ENCODE peak calls at places on chromosomes 16 and 17, in five cellular contexts. A, W, X, Y and J are unnamed samples.

GRCh38 chr17:9002610-9003354 is 18.5 kb upstream of the NTN1 start:
- DNase-seq in Y (peak), X (peak), W (no peak), A (no peak), J (no peak)

GRCh38 chr17:6599364-6599763 is 41.1 kb downstream of the KIAA0753 start:
- DNase-seq in X (no peak), A (no peak), W (no peak), Y (no peak), J (no peak)

GRCh38 chr16:4330277-4330882 is 14.5 kb downstream of the GLIS2 start:
- DNase-seq in W (no peak), A (no peak), Y (peak), X (peak), J (peak)

GRCh38 chr16:81699596-81699995 is 79.5 kb upstream of the PLCG2 start:
- DNase-seq in A (no peak), W (no peak), Y (no peak), X (no peak), J (no peak)

GRCh38 chr16:71311553-71312158 is 22.5 kb upstream of the CMTR2 start:
- DNase-seq in X (peak), A (no peak), W (no peak), Y (peak), J (no peak)

GRCh38 chr16:12862327-12862726 is 39.1 kb upstream of the SHISA9 start:
- DNase-seq in X (no peak), Y (no peak), A (no peak), W (no peak), J (no peak)

GRCh38 chr16:67683767-67684166 is 17.2 kb downstream of the C16orf86 start:
- DNase-seq in W (no peak), A (no peak), Y (no peak), X (no peak), J (no peak)

GRCh38 chr17:29760279-29760721 is 137.6 kb upstream of the CORO6 start:
- DNase-seq in X (no peak), Y (no peak), A (no peak), W (peak), J (no peak)

GRCh38 chr17:65544658-65545057 is 16.8 kb downstream of the AXIN2 start:
- DNase-seq in W (no peak), X (no peak), Y (no peak), A (no peak), J (no peak)

GRCh38 chr16:24478401-24478800 is 61.0 kb upstream of the RBBP6 start:
- DNase-seq in A (no peak), X (no peak), Y (no peak), W (no peak), J (no peak)

GRCh38 chr16:1765826-1766225 is 5.5 kb downstream of the NME3 start:
- DNase-seq in X (no peak), Y (no peak), W (no peak), A (no peak), J (no peak)

GRCh38 chr16:1762879-1763520 is 8.3 kb downstream of the NME3 start:
- DNase-seq in Y (no peak), A (no peak), X (peak), W (no peak), J (no peak)

GRCh38 chr16:1762196-1762878 is 9.0 kb downstream of the NME3 start:
- DNase-seq in Y (no peak), X (no peak), A (no peak), W (no peak), J (no peak)

GRCh38 chr16:1764971-1765370 is 6.4 kb downstream of the NME3 start:
- DNase-seq in W (no peak), A (no peak), X (no peak), Y (no peak), J (no peak)

GRCh38 chr16:1763521-1764511 is 7.5 kb downstream of the NME3 start:
- DNase-seq in A (no peak), X (peak), Y (peak), W (no peak), J (no peak)
- TF ChIP-seq CTCF in A (peak), X (peak), Y (peak), W (peak), J (no peak)

GRCh38 chr17:31696184-31696602 is 162.9 kb downstream of the COPRS start:
- DNase-seq in W (peak), X (peak), Y (peak), A (peak), J (no peak)
- TF ChIP-seq CTCF in W (peak), X (no peak), Y (no peak), A (peak), J (no peak)

DNA sequence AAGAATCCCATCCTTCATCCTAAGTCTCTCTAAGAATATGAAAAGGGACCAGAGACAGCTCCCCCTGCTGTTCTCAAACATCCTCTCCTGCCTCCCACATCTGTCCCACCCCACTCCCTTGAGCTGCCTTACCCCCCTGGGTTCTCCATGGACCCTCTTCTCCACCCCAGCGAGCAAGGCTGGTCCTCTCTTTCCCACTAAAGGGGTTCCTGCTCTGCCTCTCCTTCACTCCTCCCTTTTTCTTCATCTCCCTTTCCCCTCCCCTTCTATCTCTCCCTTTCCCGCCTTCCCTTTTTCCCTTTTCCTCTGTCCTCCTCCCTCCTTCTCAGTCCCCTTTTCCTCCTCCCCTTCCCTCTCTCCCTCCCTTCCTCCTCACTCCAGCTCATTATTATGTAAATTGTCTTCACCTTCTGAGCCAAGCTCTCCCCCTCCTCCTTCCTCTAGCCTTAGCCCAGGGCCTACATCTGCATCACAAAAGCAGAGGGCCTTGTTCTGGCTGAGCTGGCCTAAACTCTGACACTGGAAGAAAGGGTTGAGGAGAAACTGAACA is 90.0 kb downstream of the GNAO1 start:
- DNase-seq in W (peak), Y (no peak), X (peak), A (no peak), J (no peak)
- TF ChIP-seq CTCF in W (peak), Y (peak), X (no peak), A (peak), J (no peak)

DNA sequence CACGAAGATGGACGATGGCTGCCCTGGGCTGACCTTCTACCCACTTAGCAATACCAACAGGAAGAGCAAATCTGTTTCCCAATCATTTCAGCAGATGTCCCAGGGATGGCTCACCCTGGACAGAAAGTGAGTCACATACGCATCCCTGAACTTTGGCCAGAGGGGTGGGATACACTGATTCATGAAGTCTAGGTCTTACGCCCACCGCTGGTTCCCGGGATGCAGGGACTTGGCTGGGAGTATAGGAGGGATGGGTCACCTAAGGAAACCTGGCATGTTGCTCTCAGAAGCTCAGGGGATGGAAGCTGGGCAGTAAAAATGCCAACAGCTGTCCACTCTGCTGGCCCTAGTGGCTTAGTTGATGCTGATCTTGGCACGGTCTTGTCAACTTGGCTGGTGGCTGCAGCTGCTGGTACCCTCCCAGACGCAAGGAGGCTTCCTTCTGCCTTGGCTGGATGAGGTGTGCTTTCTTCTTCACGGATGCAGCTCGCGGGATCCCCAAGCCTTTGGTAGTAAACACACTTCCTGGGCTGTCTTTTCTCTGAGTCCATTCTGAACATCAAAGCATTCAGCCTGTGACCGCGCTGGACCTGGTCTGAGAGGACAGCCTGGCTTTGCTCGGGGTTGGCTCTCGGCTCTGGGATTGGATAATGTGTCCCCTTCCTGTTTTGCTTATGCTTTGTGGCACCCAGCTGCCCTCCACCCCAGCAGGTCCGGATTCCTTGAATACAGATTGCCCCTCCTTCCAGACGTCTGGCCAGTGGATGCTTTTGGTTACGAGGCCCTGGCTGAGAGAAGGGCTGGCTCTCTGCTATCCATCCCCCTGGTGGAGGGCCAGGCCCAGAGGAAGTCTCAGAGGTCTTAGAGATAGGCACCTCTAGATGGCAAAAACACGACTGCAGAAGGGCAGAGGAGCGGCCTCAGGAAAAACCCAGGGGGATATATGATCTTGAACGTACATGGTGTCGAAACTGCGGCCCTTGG is 71.5 kb downstream of the RAP1GAP2 start:
- DNase-seq in A (peak), X (peak), W (peak), Y (peak), J (no peak)
- TF ChIP-seq CTCF in A (peak), X (no peak), W (peak), Y (no peak), J (no peak)

GRCh38 chr17:64006361-64007088 is 8.4 kb downstream of the PRR29 start:
- DNase-seq in X (no peak), W (no peak), A (no peak), Y (no peak), J (no peak)

GRCh38 chr17:64004903-64005733 is 7.0 kb downstream of the PRR29 start:
- DNase-seq in X (no peak), A (no peak), W (no peak), Y (no peak), J (no peak)

GRCh38 chr17:64007838-64008282 is 9.7 kb downstream of the PRR29 start:
- DNase-seq in X (no peak), A (no peak), W (no peak), Y (no peak), J (no peak)

GRCh38 chr17:64004218-64004770 is 6.1 kb downstream of the PRR29 start:
- DNase-seq in Y (no peak), W (no peak), A (no peak), X (no peak), J (no peak)

DNA sequence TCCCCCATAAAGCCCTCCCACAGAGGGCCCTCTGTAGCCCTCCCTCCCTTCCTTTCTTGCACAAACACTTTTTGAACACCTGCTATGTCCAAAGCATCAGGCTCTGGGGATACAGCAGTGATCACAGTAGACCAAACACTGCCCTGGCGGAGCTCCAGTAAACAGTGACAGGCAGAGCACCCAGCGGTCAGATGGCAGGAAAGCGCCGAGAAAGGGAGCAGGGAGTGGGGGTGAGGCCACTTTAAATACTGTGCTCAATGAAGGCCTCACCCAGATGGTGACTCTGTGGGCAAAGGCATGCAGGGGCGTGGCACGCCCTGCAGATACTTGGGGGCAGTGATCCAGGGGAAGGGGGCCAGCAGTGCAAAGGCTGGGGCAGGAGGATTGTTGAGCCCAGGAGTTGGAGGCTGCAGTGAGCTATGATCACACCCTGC is 7.6 kb downstream of the PRR29 start:
- DNase-seq in Y (no peak), A (no peak), X (no peak), W (no peak), J (no peak)
- TF ChIP-seq CTCF in Y (no peak), A (no peak), X (no peak), W (no peak), J (no peak)

GRCh38 chr16:53542283-53542682 is 39.3 kb upstream of the AKTIP start:
- DNase-seq in A (no peak), X (peak), Y (no peak), W (no peak), J (no peak)

GRCh38 chr16:53541326-53541725 is 38.3 kb upstream of the AKTIP start:
- DNase-seq in Y (no peak), W (peak), A (no peak), X (no peak), J (no peak)

GRCh38 chr16:53545433-53545832 is 42.4 kb upstream of the AKTIP start:
- DNase-seq in A (no peak), Y (no peak), W (no peak), X (no peak), J (no peak)

GRCh38 chr16:53549970-53550406 is 47.0 kb upstream of the AKTIP start:
- DNase-seq in Y (peak), W (peak), X (peak), A (peak), J (peak)

DNA sequence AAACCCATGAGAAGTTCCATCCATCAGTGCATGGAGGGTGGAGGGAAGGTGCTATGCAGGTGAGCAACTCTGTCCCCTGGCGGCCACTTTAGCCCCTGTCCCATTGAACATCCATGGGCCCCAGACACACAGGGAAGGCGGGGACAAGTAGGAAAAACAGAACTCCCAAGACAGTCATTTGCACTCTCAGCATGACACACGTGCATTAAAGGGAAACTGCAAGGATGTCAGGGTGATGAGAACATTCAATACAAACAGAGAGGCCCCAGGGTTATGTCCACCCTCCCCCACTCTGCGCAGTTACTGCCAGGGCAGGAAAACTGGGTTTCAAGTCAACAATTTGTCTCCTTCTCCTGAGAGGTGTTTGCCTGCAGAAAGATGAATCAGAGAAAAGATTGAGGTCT is 44.0 kb upstream of the AKTIP start:
- DNase-seq in A (no peak), X (peak), W (peak), Y (peak), J (no peak)
- TF ChIP-seq CTCF in A (no peak), X (peak), W (peak), Y (peak), J (no peak)

DNA sequence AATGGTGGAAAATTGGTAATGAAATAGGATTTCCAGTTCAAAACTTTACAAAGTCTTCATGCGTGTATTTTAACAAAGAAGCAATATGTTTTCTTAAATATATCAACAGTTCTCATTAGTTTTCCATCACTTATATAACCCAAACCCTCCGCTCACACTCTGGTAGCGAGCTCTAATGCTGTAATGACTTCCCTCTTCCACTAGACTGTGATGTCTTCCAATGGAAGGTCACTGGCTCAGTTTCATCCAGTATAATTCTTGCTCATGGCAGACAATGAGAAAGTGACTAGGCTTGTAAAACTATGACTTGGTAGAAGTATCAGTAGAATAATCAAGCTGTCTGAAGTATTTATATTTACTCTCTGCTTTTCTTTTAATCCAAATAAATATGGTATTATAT is 32.8 kb downstream of the NETO2 start:
- DNase-seq in Y (no peak), W (no peak), X (no peak), A (no peak), J (no peak)
- TF ChIP-seq CTCF in Y (no peak), W (peak), X (no peak), A (no peak), J (no peak)

GRCh38 chr17:68792873-68793272 is 162.3 kb downstream of the ABCA8 start:
- DNase-seq in X (no peak), W (no peak), Y (no peak), A (no peak), J (no peak)
- TF ChIP-seq CTCF in X (no peak), W (no peak), Y (no peak), A (no peak), J (no peak)

GRCh38 chr17:83122834-83123233 is 43.4 kb downstream of the METRNL start:
- DNase-seq in W (no peak), A (no peak), Y (no peak), X (no peak), J (no peak)

GRCh38 chr17:83126275-83126930 is 47.0 kb downstream of the METRNL start:
- DNase-seq in Y (no peak), A (no peak), X (no peak), W (no peak), J (no peak)

GRCh38 chr17:83127431-83128160 is 48.2 kb downstream of the METRNL start:
- DNase-seq in W (no peak), Y (no peak), A (no peak), X (no peak), J (no peak)

GRCh38 chr17:83124871-83125514 is 45.6 kb downstream of the METRNL start:
- DNase-seq in X (no peak), Y (no peak), A (no peak), W (no peak), J (no peak)

DNA sequence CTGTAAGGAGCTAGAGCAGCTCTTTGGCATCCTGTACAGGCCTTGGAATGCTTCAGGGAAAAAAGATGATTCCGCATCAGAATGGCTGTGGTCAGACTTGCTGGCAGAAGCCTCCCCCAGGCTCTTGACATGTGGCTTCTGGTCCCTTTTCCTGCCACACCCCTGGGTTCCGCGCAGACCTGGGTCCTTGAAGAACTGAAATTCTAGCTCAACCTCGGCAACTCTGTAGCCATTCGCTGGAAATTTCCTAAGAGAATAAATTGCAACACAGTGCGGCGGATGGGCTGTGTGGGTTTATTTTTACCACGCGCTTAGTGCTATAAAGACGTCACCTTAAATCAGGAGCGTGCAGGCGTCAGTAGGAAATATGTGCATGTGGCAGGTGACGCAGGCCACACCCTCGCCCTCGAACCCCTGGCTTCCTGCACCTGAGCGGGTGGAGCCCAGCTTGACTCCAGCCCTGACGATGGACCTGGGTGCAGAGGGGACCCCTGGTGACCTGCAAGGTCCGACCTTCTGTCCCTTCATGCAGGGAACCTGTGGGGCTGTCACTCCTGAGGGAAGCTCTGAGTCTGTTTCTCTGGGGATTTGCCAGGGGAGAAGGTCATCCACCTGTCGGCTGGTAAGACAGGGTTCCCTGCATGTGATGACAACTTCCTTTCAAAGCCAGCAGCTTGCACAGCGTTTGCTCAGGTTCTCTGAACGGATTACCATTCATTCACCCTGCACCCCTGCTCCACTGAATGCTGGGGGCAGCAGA is 46.3 kb downstream of the METRNL start:
- DNase-seq in W (no peak), X (no peak), Y (no peak), A (no peak), J (no peak)
- TF ChIP-seq CTCF in W (no peak), X (no peak), Y (no peak), A (no peak), J (no peak)